ENCODE peak calls at places on chromosome 19, in six cellular contexts. One of them, this sample, is unnamed.

GRCh38 chr19:17448190-17448967 is at the start of gene TMEM221:
- DNase-seq in CD4-positive, alpha-beta T cell: peak; percentile 49
- DNase-seq in endothelial cell: peak; percentile 74
- DNase-seq in WTC11: peak; percentile 78
- DNase-seq in thoracic aorta: no peak
- DNase-seq in AG04450: no peak
- DNase-seq in this sample: peak; percentile 65

GRCh38 chr19:7355151-7355845 is 6.6 kb downstream of the ARHGEF18 start:
- DNase-seq in CD4-positive, alpha-beta T cell: no peak
- DNase-seq in endothelial cell: no peak
- DNase-seq in WTC11: no peak
- DNase-seq in thoracic aorta: no peak
- DNase-seq in AG04450: no peak
- DNase-seq in this sample: no peak

GRCh38 chr19:41224632-41225031 is 5.6 kb downstream of the AXL start:
- DNase-seq in CD4-positive, alpha-beta T cell: no peak
- DNase-seq in endothelial cell: no peak
- DNase-seq in WTC11: no peak
- DNase-seq in thoracic aorta: no peak
- DNase-seq in AG04450: no peak
- DNase-seq in this sample: no peak

GRCh38 chr19:49639401-49640112 is 386 bp downstream of the RRAS start:
- DNase-seq in CD4-positive, alpha-beta T cell: no peak
- DNase-seq in endothelial cell: no peak
- DNase-seq in WTC11: no peak
- DNase-seq in thoracic aorta: no peak
- DNase-seq in AG04450: no peak
- DNase-seq in this sample: no peak

GRCh38 chr19:16435238-16435911 is 36.4 kb downstream of the EPS15L1 start:
- DNase-seq in CD4-positive, alpha-beta T cell: no peak
- DNase-seq in endothelial cell: no peak
- DNase-seq in WTC11: no peak
- DNase-seq in thoracic aorta: no peak
- DNase-seq in AG04450: peak; percentile 84
- DNase-seq in this sample: no peak

GRCh38 chr19:49436381-49437017 is 4.8 kb downstream of the SLC17A7 start:
- DNase-seq in CD4-positive, alpha-beta T cell: no peak
- DNase-seq in endothelial cell: peak; percentile 40
- DNase-seq in WTC11: peak; percentile 98
- DNase-seq in thoracic aorta: no peak
- DNase-seq in AG04450: no peak
- DNase-seq in this sample: peak; percentile 43

GRCh38 chr19:6393074-6393981 is at the start of gene GTF2F1:
- DNase-seq in CD4-positive, alpha-beta T cell: peak; percentile 88
- DNase-seq in endothelial cell: peak; percentile 92
- DNase-seq in WTC11: peak; percentile 95
- DNase-seq in thoracic aorta: peak; percentile 82
- DNase-seq in AG04450: peak; percentile 91
- DNase-seq in this sample: peak; percentile 87

GRCh38 chr19:3793799-3794198 is 7.6 kb upstream of the MATK start:
- DNase-seq in CD4-positive, alpha-beta T cell: no peak
- DNase-seq in endothelial cell: no peak
- DNase-seq in WTC11: no peak
- DNase-seq in thoracic aorta: no peak
- DNase-seq in AG04450: no peak
- DNase-seq in this sample: no peak

GRCh38 chr19:8319807-8320520 is 1.2 kb downstream of the NDUFA7 start:
- DNase-seq in CD4-positive, alpha-beta T cell: no peak
- DNase-seq in endothelial cell: no peak
- DNase-seq in WTC11: no peak
- DNase-seq in thoracic aorta: no peak
- DNase-seq in AG04450: no peak
- DNase-seq in this sample: no peak

GRCh38 chr19:16588824-16589577 is 16.8 kb upstream of the SLC35E1 start:
- DNase-seq in CD4-positive, alpha-beta T cell: no peak
- DNase-seq in endothelial cell: no peak
- DNase-seq in WTC11: no peak
- DNase-seq in thoracic aorta: no peak
- DNase-seq in AG04450: no peak
- DNase-seq in this sample: no peak

GRCh38 chr19:50893047-50893737 is 18.0 kb downstream of the KLK4 start:
- DNase-seq in CD4-positive, alpha-beta T cell: no peak
- DNase-seq in endothelial cell: no peak
- DNase-seq in WTC11: peak; percentile 63
- DNase-seq in thoracic aorta: no peak
- DNase-seq in AG04450: no peak
- DNase-seq in this sample: no peak

GRCh38 chr19:33465371-33465770 is 56.2 kb downstream of the PEPD start:
- DNase-seq in CD4-positive, alpha-beta T cell: no peak
- DNase-seq in endothelial cell: no peak
- DNase-seq in WTC11: no peak
- DNase-seq in thoracic aorta: no peak
- DNase-seq in AG04450: no peak
- DNase-seq in this sample: no peak

GRCh38 chr19:39409207-39409885 is 2.7 kb downstream of the ZFP36 start:
- DNase-seq in CD4-positive, alpha-beta T cell: peak; percentile 85
- DNase-seq in endothelial cell: peak; percentile 62
- DNase-seq in WTC11: peak; percentile 96
- DNase-seq in thoracic aorta: peak; percentile 69
- DNase-seq in AG04450: no peak
- DNase-seq in this sample: peak; percentile 99

GRCh38 chr19:39411006-39411831 is 1.2 kb upstream of the PLEKHG2 start:
- DNase-seq in CD4-positive, alpha-beta T cell: no peak
- DNase-seq in endothelial cell: no peak
- DNase-seq in WTC11: no peak
- DNase-seq in thoracic aorta: no peak
- DNase-seq in AG04450: no peak
- DNase-seq in this sample: peak; percentile 56

GRCh38 chr19:39410620-39411005 is 1.9 kb upstream of the PLEKHG2 start:
- DNase-seq in CD4-positive, alpha-beta T cell: no peak
- DNase-seq in endothelial cell: no peak
- DNase-seq in WTC11: no peak
- DNase-seq in thoracic aorta: no peak
- DNase-seq in AG04450: no peak
- DNase-seq in this sample: no peak

GRCh38 chr19:39408392-39409206 is 2.0 kb downstream of the ZFP36 start:
- DNase-seq in CD4-positive, alpha-beta T cell: no peak
- DNase-seq in endothelial cell: no peak
- DNase-seq in WTC11: no peak
- DNase-seq in thoracic aorta: no peak
- DNase-seq in AG04450: no peak
- DNase-seq in this sample: peak; percentile 32

GRCh38 chr19:39409886-39410619 is 2.4 kb upstream of the PLEKHG2 start:
- DNase-seq in CD4-positive, alpha-beta T cell: peak; percentile 55
- DNase-seq in endothelial cell: peak; percentile 51
- DNase-seq in WTC11: peak; percentile 49
- DNase-seq in thoracic aorta: no peak
- DNase-seq in AG04450: no peak
- DNase-seq in this sample: peak; percentile 71
- TF ChIP-seq CTCF in CD4-positive, alpha-beta T cell: no peak
- TF ChIP-seq CTCF in endothelial cell: no peak
- TF ChIP-seq CTCF in WTC11: no peak
- TF ChIP-seq CTCF in thoracic aorta: no peak
- TF ChIP-seq CTCF in AG04450: peak; percentile 7
- TF ChIP-seq CTCF in this sample: no peak

GRCh38 chr19:2648528-2648937 is 54.0 kb downstream of the GNG7 start:
- DNase-seq in CD4-positive, alpha-beta T cell: peak; percentile 67
- DNase-seq in endothelial cell: peak; percentile 84
- DNase-seq in WTC11: peak; percentile 88
- DNase-seq in thoracic aorta: no peak
- DNase-seq in AG04450: peak; percentile 44
- DNase-seq in this sample: peak; percentile 79

GRCh38 chr19:2653717-2654584 is 48.5 kb downstream of the GNG7 start:
- DNase-seq in CD4-positive, alpha-beta T cell: no peak
- DNase-seq in endothelial cell: no peak
- DNase-seq in WTC11: peak; percentile 63
- DNase-seq in thoracic aorta: no peak
- DNase-seq in AG04450: no peak
- DNase-seq in this sample: no peak

GRCh38 chr19:2648099-2648498 is 54.4 kb downstream of the GNG7 start:
- DNase-seq in CD4-positive, alpha-beta T cell: no peak
- DNase-seq in endothelial cell: no peak
- DNase-seq in WTC11: no peak
- DNase-seq in thoracic aorta: no peak
- DNase-seq in AG04450: no peak
- DNase-seq in this sample: no peak

GRCh38 chr19:2652504-2653099 is 49.9 kb downstream of the GNG7 start:
- DNase-seq in CD4-positive, alpha-beta T cell: no peak
- DNase-seq in endothelial cell: no peak
- DNase-seq in WTC11: no peak
- DNase-seq in thoracic aorta: no peak
- DNase-seq in AG04450: no peak
- DNase-seq in this sample: no peak

DNA sequence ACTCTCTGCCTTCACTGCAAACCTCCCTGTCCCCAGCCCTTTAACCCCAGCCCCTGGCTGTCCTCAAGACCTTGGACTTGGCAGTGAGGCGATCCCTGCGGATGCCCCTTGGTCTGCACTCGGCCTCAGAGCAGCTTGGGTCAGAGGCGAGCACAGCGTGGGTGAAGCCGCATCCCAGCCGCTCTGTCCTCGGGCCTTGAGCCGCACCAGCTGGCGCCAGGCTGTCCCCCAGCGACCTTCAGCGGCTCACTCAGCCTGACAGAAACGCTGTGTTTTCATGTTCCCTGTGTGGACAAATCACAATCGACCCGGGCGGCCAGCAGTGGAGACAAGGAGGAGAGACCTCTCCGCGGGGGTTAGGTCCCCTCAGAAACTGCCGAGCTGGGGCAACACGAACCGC is 52.0 kb downstream of the GNG7 start:
- DNase-seq in CD4-positive, alpha-beta T cell: no peak
- DNase-seq in endothelial cell: no peak
- DNase-seq in WTC11: no peak
- DNase-seq in thoracic aorta: no peak
- DNase-seq in AG04450: no peak
- DNase-seq in this sample: no peak
- TF ChIP-seq CTCF in CD4-positive, alpha-beta T cell: no peak
- TF ChIP-seq CTCF in endothelial cell: no peak
- TF ChIP-seq CTCF in WTC11: no peak
- TF ChIP-seq CTCF in thoracic aorta: no peak
- TF ChIP-seq CTCF in AG04450: no peak
- TF ChIP-seq CTCF in this sample: no peak

GRCh38 chr19:2624537-2625091 is 77.9 kb downstream of the GNG7 start:
- DNase-seq in CD4-positive, alpha-beta T cell: no peak
- DNase-seq in endothelial cell: no peak
- DNase-seq in WTC11: peak; percentile 66
- DNase-seq in thoracic aorta: no peak
- DNase-seq in AG04450: no peak
- DNase-seq in this sample: no peak
- TF ChIP-seq CTCF in CD4-positive, alpha-beta T cell: no peak
- TF ChIP-seq CTCF in endothelial cell: no peak
- TF ChIP-seq CTCF in WTC11: no peak
- TF ChIP-seq CTCF in thoracic aorta: no peak
- TF ChIP-seq CTCF in AG04450: no peak
- TF ChIP-seq CTCF in this sample: no peak

GRCh38 chr19:54462072-54462712 is 1.4 kb downstream of the LENG9 start:
- DNase-seq in CD4-positive, alpha-beta T cell: no peak
- DNase-seq in endothelial cell: no peak
- DNase-seq in WTC11: no peak
- DNase-seq in thoracic aorta: no peak
- DNase-seq in AG04450: no peak
- DNase-seq in this sample: peak; percentile 37

GRCh38 chr19:54464044-54464623 is 556 bp upstream of the LENG9 start:
- DNase-seq in CD4-positive, alpha-beta T cell: peak; percentile 55
- DNase-seq in endothelial cell: peak; percentile 62
- DNase-seq in WTC11: peak; percentile 98
- DNase-seq in thoracic aorta: peak; percentile 75
- DNase-seq in AG04450: no peak
- DNase-seq in this sample: peak; percentile 99

GRCh38 chr19:54463531-54464043 is at the start of gene LENG9:
- DNase-seq in CD4-positive, alpha-beta T cell: peak; percentile 77
- DNase-seq in endothelial cell: peak; percentile 88
- DNase-seq in WTC11: peak; percentile 99
- DNase-seq in thoracic aorta: peak; percentile 100
- DNase-seq in AG04450: peak; percentile 92
- DNase-seq in this sample: peak; percentile 99

GRCh38 chr19:54461201-54462071 is 2.1 kb downstream of the LENG9 start:
- DNase-seq in CD4-positive, alpha-beta T cell: no peak
- DNase-seq in endothelial cell: no peak
- DNase-seq in WTC11: no peak
- DNase-seq in thoracic aorta: no peak
- DNase-seq in AG04450: peak; percentile 54
- DNase-seq in this sample: no peak

GRCh38 chr19:54462713-54463530 is 656 bp downstream of the LENG9 start:
- DNase-seq in CD4-positive, alpha-beta T cell: peak; percentile 57
- DNase-seq in endothelial cell: peak; percentile 61
- DNase-seq in WTC11: peak; percentile 69
- DNase-seq in thoracic aorta: no peak
- DNase-seq in AG04450: no peak
- DNase-seq in this sample: peak; percentile 78
- TF ChIP-seq CTCF in CD4-positive, alpha-beta T cell: no peak
- TF ChIP-seq CTCF in endothelial cell: no peak
- TF ChIP-seq CTCF in WTC11: no peak
- TF ChIP-seq CTCF in thoracic aorta: no peak
- TF ChIP-seq CTCF in AG04450: peak; percentile 7
- TF ChIP-seq CTCF in this sample: peak; percentile 46

DNA sequence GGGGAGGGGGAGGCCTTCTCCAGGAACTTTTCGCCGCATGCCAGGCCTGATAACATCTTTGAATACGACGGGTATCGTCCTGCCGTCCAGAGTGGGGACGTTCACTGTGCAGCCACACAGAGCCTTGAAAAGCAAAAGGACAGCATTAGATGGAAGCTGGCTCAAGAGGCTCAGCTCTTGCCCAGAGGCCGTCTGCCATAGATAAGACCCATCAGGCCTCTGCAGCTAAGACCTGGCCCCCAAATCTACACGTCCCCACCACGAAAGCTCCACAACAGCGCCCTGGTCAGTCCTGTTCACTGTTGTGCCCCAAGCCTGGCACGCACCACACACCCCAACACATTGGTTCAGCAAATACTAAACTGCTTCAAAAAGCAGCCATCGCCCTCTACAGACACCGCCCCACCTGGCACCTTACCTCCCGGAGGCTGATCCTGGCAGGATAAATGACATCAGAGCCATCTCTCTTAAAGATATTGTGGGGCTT is 2.1 kb downstream of the DNAJB1 start:
- DNase-seq in CD4-positive, alpha-beta T cell: no peak
- DNase-seq in endothelial cell: no peak
- DNase-seq in WTC11: no peak
- DNase-seq in thoracic aorta: no peak
- DNase-seq in AG04450: no peak
- DNase-seq in this sample: no peak
- TF ChIP-seq CTCF in CD4-positive, alpha-beta T cell: peak; percentile 16
- TF ChIP-seq CTCF in endothelial cell: no peak
- TF ChIP-seq CTCF in WTC11: no peak
- TF ChIP-seq CTCF in thoracic aorta: no peak
- TF ChIP-seq CTCF in AG04450: no peak
- TF ChIP-seq CTCF in this sample: no peak